ENCODE peak calls at places on chromosomes 16 and 17, in five cellular contexts. O is endothelial cell of umbilical vein; C is lower lobe of right lung; Q is CD8-positive, alpha-beta memory T cell; E is ascending aorta. L is an unnamed sample.

GRCh38 chr16:720507-720989 is 398 bp upstream of the ANTKMT start:
- DNase-seq in C (no peak), E (no peak), O (peak; percentile 45), Q (peak; percentile 33), L (peak; percentile 70)

GRCh38 chr17:21510686-21511367 is 134.7 kb downstream of the KCNJ12 start:
- DNase-seq in E (no peak), C (no peak), O (peak; percentile 26), Q (peak; percentile 5), L (no peak)

GRCh38 chr16:1125471-1125870 is 27.4 kb upstream of the CACNA1H start:
- DNase-seq in E (no peak), C (no peak), Q (no peak), O (no peak), L (no peak)

GRCh38 chr17:46179375-46179999 is 13.7 kb downstream of the KANSL1 start:
- DNase-seq in Q (no peak), O (no peak), C (no peak), E (no peak), L (no peak)

GRCh38 chr17:50956750-50957523 is 90.8 kb upstream of the TOB1 start:
- DNase-seq in C (peak; percentile 72), E (no peak), O (peak; percentile 44), Q (peak; percentile 69), L (peak; percentile 59)

GRCh38 chr17:18992454-18993130 is 12.0 kb downstream of the FAM83G start:
- DNase-seq in Q (peak; percentile 49), O (no peak), E (no peak), C (peak; percentile 80), L (no peak)

GRCh38 chr17:21674242-21674731 is 18.0 kb upstream of the KCNJ18 start:
- DNase-seq in E (no peak), C (no peak), O (no peak), Q (no peak), L (peak; percentile 41)

GRCh38 chr17:47883589-47884426 is 12.2 kb upstream of the SP2 start:
- DNase-seq in E (no peak), Q (no peak), C (peak; percentile 24), O (no peak), L (no peak)

GRCh38 chr17:78322858-78323455 is 36.9 kb downstream of the SOCS3 start:
- DNase-seq in O (no peak), C (no peak), E (no peak), Q (no peak), L (no peak)

GRCh38 chr17:21218101-21218500 is 4.1 kb upstream of the TMEM11 start:
- DNase-seq in E (no peak), O (peak; percentile 16), C (no peak), Q (no peak), L (no peak)

GRCh38 chr17:56319531-56319930 is 166.3 kb downstream of the ANKFN1 start:
- DNase-seq in O (peak; percentile 64), Q (no peak), C (no peak), E (no peak), L (no peak)

GRCh38 chr17:68972119-68972704 is 17.0 kb upstream of the ABCA8 start:
- DNase-seq in E (no peak), C (no peak), Q (no peak), O (peak; percentile 64), L (peak; percentile 39)

GRCh38 chr17:58330997-58331814 is 2.6 kb upstream of the TSPOAP1 start:
- DNase-seq in Q (peak; percentile 65), E (no peak), O (no peak), C (peak; percentile 77), L (no peak)

GRCh38 chr17:58329808-58330543 is 1.4 kb upstream of the TSPOAP1 start:
- DNase-seq in Q (no peak), C (peak; percentile 5), O (no peak), E (no peak), L (no peak)

GRCh38 chr17:58331815-58332719 is 3.5 kb upstream of the TSPOAP1 start:
- DNase-seq in E (peak; percentile 52), C (peak; percentile 91), Q (peak; percentile 82), O (no peak), L (no peak)

GRCh38 chr17:58329035-58329807 is 626 bp upstream of the TSPOAP1 start:
- DNase-seq in C (peak; percentile 78), Q (peak; percentile 72), O (no peak), E (peak; percentile 40), L (no peak)

DNA sequence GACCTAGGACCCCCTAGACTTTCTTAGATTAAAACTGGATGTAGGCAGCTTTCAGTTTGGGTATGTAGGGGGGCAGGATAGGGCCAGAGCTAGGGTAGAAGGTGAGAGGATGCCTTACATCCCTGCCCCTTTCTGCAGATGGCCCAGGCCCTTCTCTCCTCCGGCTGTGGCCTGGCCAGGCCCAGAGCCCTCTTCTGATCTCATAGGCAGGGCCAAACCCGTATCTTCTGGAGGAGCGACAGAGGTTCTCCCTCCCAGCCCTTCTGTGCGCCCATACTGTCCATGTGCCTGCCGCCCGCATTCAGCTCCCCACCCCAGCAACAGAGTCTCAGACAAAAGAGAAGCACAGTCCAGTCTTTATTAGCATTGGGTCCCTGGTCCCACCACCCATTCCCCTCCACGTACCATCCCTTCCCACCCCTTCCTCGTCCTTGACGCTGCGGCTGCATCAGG is 2.0 kb upstream of the TSPOAP1 start:
- DNase-seq in E (no peak), O (no peak), Q (no peak), C (no peak), L (no peak)
- H3K4me1 ChIP-seq in E (no peaks in the 10 kb centered on the region), O (no peaks in the 10 kb centered on the region), Q (peaks cover 57% of the 10 kb centered on the region), C (peaks cover 28% of the 10 kb centered on the region), L (peaks cover 11% of the 10 kb centered on the region)

DNA sequence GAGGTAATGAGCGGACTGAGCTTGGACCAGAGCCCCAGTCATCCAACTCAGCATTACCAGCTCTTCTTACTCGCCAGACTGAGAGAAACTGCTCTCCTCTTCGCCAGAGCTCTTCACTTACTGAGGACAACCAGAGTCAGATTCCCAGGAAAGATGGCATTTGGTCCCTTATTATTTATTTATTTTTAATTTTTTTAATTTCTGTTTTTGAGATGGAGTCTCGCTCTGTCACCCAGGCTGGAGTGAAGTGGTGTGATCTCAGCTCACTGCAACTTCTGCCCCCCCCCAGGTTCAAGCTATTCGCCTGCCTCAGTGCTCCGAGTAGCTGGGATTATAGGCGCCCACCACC is 23.3 kb downstream of the DEXI start:
- DNase-seq in E (no peak), O (no peak), C (no peak), Q (no peak), L (no peak)
- H3K27ac ChIP-seq in E (peak overlapping the region; percentile 48), O (no peak overlapping the region), C (no peak overlapping the region), Q (no peak overlapping the region), L (no peak overlapping the region)

DNA sequence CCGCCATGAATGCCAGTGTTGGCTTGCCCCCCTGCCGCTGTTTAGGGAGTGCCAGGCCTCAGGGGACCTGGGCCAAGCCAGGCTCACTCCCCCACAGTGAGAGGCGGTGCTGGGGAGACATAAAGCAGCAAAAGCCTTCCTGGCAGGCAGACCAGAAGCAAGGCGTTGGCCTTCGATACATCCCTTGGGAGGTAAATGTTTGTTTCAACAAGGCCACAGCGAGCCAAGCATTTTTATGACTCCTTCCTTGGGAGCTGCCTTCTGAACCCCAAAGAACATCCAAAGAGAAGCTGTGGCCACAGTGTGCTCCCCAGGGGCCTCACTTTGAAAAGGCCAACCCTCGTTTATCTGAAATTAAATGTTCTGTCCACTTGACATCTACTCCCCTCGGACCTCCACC is 119.7 kb upstream of the CIBAR2 start:
- DNase-seq in O (no peak), E (no peak), Q (no peak), C (no peak), L (peak; percentile 33)
- H3K4me3 ChIP-seq in O (no peak overlapping the region), E (no peak overlapping the region), Q (no peak overlapping the region), C (no peak overlapping the region), L (no peak overlapping the region)

DNA sequence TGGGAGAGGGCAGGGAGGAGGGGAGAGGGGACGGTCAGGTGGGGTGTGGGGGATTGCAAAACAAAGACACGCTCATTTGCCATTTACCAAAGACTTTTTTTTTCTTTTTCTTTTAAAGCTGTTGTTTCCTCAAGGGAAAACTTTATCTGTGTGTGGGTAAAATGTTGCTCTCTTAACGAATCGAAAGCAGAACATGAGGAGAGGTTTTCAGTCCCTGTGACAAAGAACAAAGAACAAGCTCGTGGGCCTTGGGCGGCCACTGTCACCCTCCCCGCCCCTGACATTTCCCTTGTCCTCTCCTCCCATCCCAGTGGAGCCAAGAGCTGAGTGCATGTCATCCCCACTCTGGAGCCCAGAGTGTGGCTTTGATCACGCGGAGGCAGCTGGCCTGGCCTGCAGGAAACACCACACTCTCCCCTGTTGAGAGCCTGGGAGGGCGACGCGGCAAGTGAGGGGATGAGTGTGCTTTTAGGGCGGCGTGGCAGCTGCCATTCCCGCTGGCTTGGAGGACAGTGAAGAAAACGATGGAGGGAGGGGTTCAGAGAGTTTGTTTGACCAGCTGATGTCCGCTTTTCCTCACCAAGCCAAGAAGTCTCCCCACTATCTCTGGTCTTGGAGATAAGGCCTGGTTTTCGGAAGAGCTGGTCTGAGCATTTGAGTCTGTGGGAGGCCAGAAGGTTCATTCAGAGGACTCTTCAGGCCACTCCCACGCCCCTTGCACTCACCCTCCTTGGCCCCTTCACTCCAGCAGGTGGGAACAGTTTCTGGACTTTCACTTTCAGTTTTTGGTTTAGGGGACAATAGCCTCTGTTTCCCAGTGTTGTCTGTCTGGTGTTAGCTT is 11.4 kb downstream of the CCR7 start:
- DNase-seq in O (no peak), Q (no peak), C (no peak), E (no peak), L (peak; percentile 39)
- H3K4me1 ChIP-seq in O (peaks cover 26% of the 10 kb centered on the region), Q (peaks cover 99% of the 10 kb centered on the region), C (peaks cover 97% of the 10 kb centered on the region), E (peaks cover 4% of the 10 kb centered on the region), L (peaks cover 55% of the 10 kb centered on the region)

L was measured in SJSA1.